ENCODE peak calls at places on chromosomes 7 and 10, in six cellular contexts. Z is kidney epithelial cell, X is upper lobe of left lung, E is HepG2, H is stomach, F is nephron progenitor cell. Q is an unnamed sample.
A peak's percentile ranks its signal among the peaks of the same experiment; 100 is the strongest.

GRCh38 chr7:139660317-139661042 is 117.3 kb downstream of the HIPK2 start:
- DNase-seq in Z (no peak), X (no peak), E (peak; percentile 90), H (peak; percentile 62), F (no peak), Q (no peak)

GRCh38 chr10:89537361-89537760 is 2.0 kb upstream of the SLC16A12 start:
- DNase-seq in Z (no peak), X (no peak), E (no peak), H (no peak), F (no peak), Q (no peak)

GRCh38 chr10:123459371-123460224 is 206.6 kb upstream of the GPR26 start:
- DNase-seq in Z (no peak), X (no peak), E (no peak), H (no peak), F (no peak), Q (no peak)

GRCh38 chr7:25288536-25289283 is 60.4 kb upstream of the NPVF start:
- DNase-seq in Z (no peak), X (no peak), E (no peak), H (no peak), F (no peak), Q (no peak)

GRCh38 chr10:16481052-16481728 is 40.5 kb downstream of the C1QL3 start:
- DNase-seq in Z (peak; percentile 52), X (no peak), E (no peak), H (no peak), F (no peak), Q (no peak)

GRCh38 chr10:91603931-91604331 is 28.9 kb downstream of the PPP1R3C start:
- DNase-seq in Z (peak; percentile 64), X (no peak), E (no peak), H (no peak), F (no peak), Q (no peak)

GRCh38 chr7:78496226-78496625 is 697.7 kb downstream of the PHTF2 start:
- DNase-seq in Z (no peak), X (no peak), E (no peak), H (no peak), F (no peak), Q (no peak)

GRCh38 chr7:77759294-77759889 is 38.8 kb downstream of the TMEM60 start:
- DNase-seq in Z (no peak), X (no peak), E (peak; percentile 57), H (peak; percentile 67), F (peak; percentile 69), Q (peak; percentile 76)

GRCh38 chr10:97689637-97690036 is 2.6 kb upstream of the AVPI1 start:
- DNase-seq in Z (peak; percentile 91), X (no peak), E (no peak), H (peak; percentile 38), F (no peak), Q (no peak)

GRCh38 chr10:48764486-48764885 is 79.8 kb downstream of the WDFY4 start:
- DNase-seq in Z (no peak), X (no peak), E (no peak), H (no peak), F (no peak), Q (no peak)

GRCh38 chr10:5643356-5643755 is 23.0 kb downstream of the ASB13 start:
- DNase-seq in Z (no peak), X (no peak), E (no peak), H (no peak), F (no peak), Q (no peak)

GRCh38 chr10:127364034-127364433 is 167.6 kb upstream of the INSYN2A start:
- DNase-seq in Z (no peak), X (no peak), E (no peak), H (no peak), F (no peak), Q (no peak)

GRCh38 chr10:21740989-21741388 is 207.0 kb downstream of the MLLT10 start:
- DNase-seq in Z (no peak), X (no peak), E (no peak), H (no peak), F (no peak), Q (no peak)

GRCh38 chr7:45921699-45922519 is 837 bp upstream of the IGFBP3 start:
- DNase-seq in Z (no peak), X (no peak), E (peak; percentile 34), H (no peak), F (peak; percentile 80), Q (peak; percentile 87)

GRCh38 chr7:37916673-37917660 is at the start of gene SFRP4:
- DNase-seq in Z (no peak), X (peak; percentile 91), E (peak; percentile 76), H (no peak), F (peak; percentile 61), Q (peak; percentile 36)

GRCh38 chr10:70722820-70723424 is 50.6 kb downstream of the ADAMTS14 start:
- DNase-seq in Z (peak; percentile 76), X (no peak), E (no peak), H (no peak), F (no peak), Q (no peak)

GRCh38 chr10:73493781-73494180 is 2.0 kb downstream of the PPP3CB start:
- DNase-seq in Z (no peak), X (no peak), E (no peak), H (no peak), F (no peak), Q (no peak)

GRCh38 chr7:85750454-85750949 is 563.6 kb upstream of the SEMA3D start:
- DNase-seq in Z (no peak), X (peak; percentile 34), E (peak; percentile 36), H (no peak), F (peak; percentile 57), Q (peak; percentile 50)

GRCh38 chr7:97064972-97065587 is 40.4 kb upstream of the DLX5 start:
- DNase-seq in Z (peak; percentile 9), X (no peak), E (peak; percentile 36), H (no peak), F (peak; percentile 36), Q (peak; percentile 14)

GRCh38 chr10:7417103-7417623 is 6.3 kb upstream of the SFMBT2 start:
- DNase-seq in Z (peak; percentile 10), X (no peak), E (no peak), H (no peak), F (no peak), Q (no peak)

GRCh38 chr10:126133906-126134703 is 237.7 kb downstream of the FANK1 start:
- DNase-seq in Z (no peak), X (no peak), E (no peak), H (no peak), F (no peak), Q (no peak)

GRCh38 chr10:126137557-126138221 is 241.3 kb downstream of the FANK1 start:
- DNase-seq in Z (no peak), X (no peak), E (no peak), H (no peak), F (no peak), Q (no peak)

GRCh38 chr10:126135939-126136595 is 239.7 kb downstream of the FANK1 start:
- DNase-seq in Z (no peak), X (no peak), E (no peak), H (no peak), F (no peak), Q (no peak)

GRCh38 chr10:126133082-126133620 is 236.8 kb downstream of the FANK1 start:
- DNase-seq in Z (no peak), X (no peak), E (no peak), H (no peak), F (no peak), Q (no peak)

GRCh38 chr10:126135177-126135576 is 238.8 kb downstream of the FANK1 start:
- DNase-seq in Z (no peak), X (no peak), E (no peak), H (no peak), F (no peak), Q (no peak)
- TF ChIP-seq CTCF in Z (no peak), X (no peak), E (peak; percentile 5), H (no peak), F (no peak), Q (no peak)

GRCh38 chr10:117322258-117322657 is 53.0 kb downstream of the PDZD8 start:
- DNase-seq in Z (no peak), X (no peak), E (no peak), H (no peak), F (no peak), Q (no peak)

GRCh38 chr10:117324367-117324766 is 50.9 kb downstream of the PDZD8 start:
- DNase-seq in Z (no peak), X (no peak), E (no peak), H (no peak), F (no peak), Q (no peak)

GRCh38 chr10:117313641-117314040 is 61.6 kb downstream of the PDZD8 start:
- DNase-seq in Z (no peak), X (no peak), E (no peak), H (no peak), F (no peak), Q (no peak)

GRCh38 chr10:117320050-117320665 is 55.1 kb downstream of the PDZD8 start:
- DNase-seq in Z (no peak), X (no peak), E (peak; percentile 23), H (no peak), F (peak; percentile 4), Q (no peak)

GRCh38 chr10:117318909-117319308 is 56.3 kb downstream of the PDZD8 start:
- DNase-seq in Z (no peak), X (no peak), E (no peak), H (no peak), F (no peak), Q (no peak)
- TF ChIP-seq CTCF in Z (peak; percentile 39), X (no peak), E (peak; percentile 3), H (peak; percentile 14), F (peak; percentile 33), Q (peak; percentile 63)

GRCh38 chr10:11085545-11085944 is 67.9 kb downstream of the CELF2 start:
- DNase-seq in Z (no peak), X (no peak), E (no peak), H (no peak), F (no peak), Q (no peak)
- TF ChIP-seq CTCF in Z (no peak), X (no peak), E (no peak), H (no peak), F (no peak), Q (no peak)

DNA sequence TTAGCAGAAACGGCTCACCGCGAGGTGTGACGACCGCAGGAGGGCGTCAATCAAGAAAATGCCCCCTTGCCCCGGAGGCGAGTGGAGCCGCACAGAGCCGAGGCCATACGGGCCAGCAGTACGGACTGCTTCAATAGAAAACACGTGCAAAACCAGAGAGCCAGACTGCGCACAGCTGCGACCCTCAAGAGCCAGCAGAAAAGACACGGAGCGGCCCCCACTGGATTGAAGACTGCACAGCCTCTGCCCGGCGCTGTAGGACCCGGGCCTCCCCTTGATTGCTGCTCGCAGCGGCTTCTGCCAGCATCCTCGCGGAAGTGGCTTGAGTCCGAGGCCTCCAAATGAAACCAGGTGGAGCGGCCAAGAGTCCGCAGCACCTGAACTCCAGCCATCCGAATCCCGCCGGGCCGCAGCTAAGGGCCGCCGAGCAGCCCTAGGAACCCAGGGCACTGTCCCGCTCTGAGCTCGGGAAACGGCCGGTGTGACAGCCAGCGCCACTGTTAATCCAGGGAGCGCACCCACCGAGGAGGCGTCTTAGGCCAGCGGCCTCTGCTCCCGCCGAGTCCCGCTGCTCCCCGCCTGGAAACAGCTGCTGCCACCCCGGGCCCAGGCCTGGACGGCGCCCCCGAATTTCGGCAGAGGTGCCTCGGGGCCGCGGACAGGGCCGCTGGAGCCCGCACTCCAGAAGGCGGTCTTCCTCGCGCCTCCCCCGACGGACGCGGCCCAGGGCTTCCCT is 660 bp upstream of the HHEX start:
- DNase-seq in Z (no peak), X (peak; percentile 61), E (peak; percentile 55), H (peak; percentile 43), F (peak; percentile 56), Q (peak; percentile 31)
- TF ChIP-seq CTCF in Z (peak; percentile 37), X (no peak), E (peak; percentile 69), H (no peak), F (no peak), Q (no peak)

GRCh38 chr7:30352169-30352568 is 67.8 kb downstream of the ZNRF2 start:
- DNase-seq in Z (no peak), X (no peak), E (no peak), H (no peak), F (no peak), Q (no peak)
- TF ChIP-seq CTCF in Z (no peak), X (no peak), E (no peak), H (no peak), F (no peak), Q (no peak)

Q was measured in neural crest cell.